ENCODE peak calls at places on chromosomes 4 and X, in four cellular contexts. Q, S, W and U are unnamed samples.
A peak's percentile ranks its signal among the peaks of the same experiment; 100 is the strongest.

GRCh38 chr4:5808081-5808741 is 84.7 kb downstream of the CRMP1 start:
- DNase-seq in S (no peak), W (no peak), Q (no peak), U (no peak)

GRCh38 chrX:111641969-111642368 is 39.0 kb upstream of the ALG13 start:
- DNase-seq in S (no peak), Q (no peak), W (no peak), U (no peak)

GRCh38 chr4:44806076-44806475 is 79.7 kb upstream of the GNPDA2 start:
- DNase-seq in W (no peak), Q (no peak), S (no peak), U (no peak)

GRCh38 chr4:45120163-45120562 is 393.8 kb upstream of the GNPDA2 start:
- DNase-seq in S (no peak), W (no peak), Q (no peak), U (peak; percentile 4)

GRCh38 chrX:103791826-103792458 is 15.3 kb downstream of the PLP1 start:
- DNase-seq in Q (no peak), S (no peak), W (no peak), U (no peak)

GRCh38 chrX:40945366-40945713 is 139.9 kb upstream of the USP9X start:
- DNase-seq in S (peak; percentile 19), Q (no peak), W (no peak), U (no peak)

GRCh38 chrX:33726281-33727160 is 405.6 kb downstream of the FAM47A start:
- DNase-seq in S (no peak), Q (no peak), W (no peak), U (no peak)

GRCh38 chrX:3166670-3167455 is 125.6 kb downstream of the ARSF start:
- DNase-seq in W (no peak), S (no peak), Q (no peak), U (no peak)

GRCh38 chr4:121138014-121138413 is 26.1 kb downstream of the TNIP3 start:
- DNase-seq in W (no peak), Q (no peak), S (no peak), U (no peak)

GRCh38 chrX:1394731-1395501 is 3.0 kb upstream of the SLC25A6 start:
- DNase-seq in Q (no peak), W (no peak), S (no peak), U (no peak)

GRCh38 chr4:94634266-94634665 is 123.5 kb upstream of the BMPR1B start:
- DNase-seq in S (no peak), Q (no peak), W (no peak), U (no peak)

GRCh38 chrX:151970661-151971060 is 3.8 kb downstream of the GABRE start:
- DNase-seq in Q (no peak), W (no peak), S (no peak), U (no peak)

GRCh38 chr4:10115657-10116624 is 658 bp downstream of the WDR1 start:
- DNase-seq in Q (peak; percentile 48), W (no peak), S (no peak), U (no peak)